ENCODE peak calls at places on chromosomes 7 and 10, in nine cellular contexts. V is mammary epithelial cell; C is hepatocyte; Y is CD4-positive, CD25-positive, alpha-beta regulatory T cell; M is cardiac muscle cell; Z is breast epithelium; K is heart right ventricle; L is upper lobe of left lung; A is stomach. Q is an unnamed sample.
A peak's percentile ranks its signal among the peaks of the same experiment; 100 is the strongest.

GRCh38 chr7:3559178-3559765 is 258.2 kb downstream of the SDK1 start:
- DNase-seq in C (peak; percentile 81), Z (no peak), A (no peak), M (peak; percentile 91), V (peak; percentile 83), K (no peak), L (no peak), Y (no peak), Q (peak; percentile 15)

GRCh38 chr10:122894261-122894944 is 15.0 kb upstream of the FAM24B start:
- DNase-seq in M (no peak), K (no peak), V (no peak), A (no peak), Z (no peak), L (no peak), C (no peak), Y (no peak), Q (no peak)

GRCh38 chr10:90319188-90319914 is 538.5 kb downstream of the HTR7 start:
- DNase-seq in Z (no peak), C (peak; percentile 78), K (no peak), M (peak; percentile 81), A (no peak), L (no peak), V (peak; percentile 90), Y (no peak), Q (no peak)

GRCh38 chr10:26821699-26822542 is 38.8 kb downstream of the ABI1 start:
- DNase-seq in L (no peak), K (no peak), A (no peak), Z (no peak), Y (no peak), C (no peak), V (no peak), M (no peak), Q (no peak)

GRCh38 chr7:123747620-123748141 is 1.1 kb downstream of the WASL start:
- DNase-seq in K (peak; percentile 26), M (peak; percentile 87), Z (peak; percentile 65), A (peak; percentile 62), Y (no peak), C (peak; percentile 77), V (peak; percentile 83), L (no peak), Q (peak; percentile 62)

GRCh38 chr10:68832596-68832995 is 5.3 kb downstream of the STOX1 start:
- DNase-seq in M (no peak), Y (no peak), L (no peak), A (no peak), Z (no peak), C (no peak), V (no peak), K (no peak), Q (no peak)

GRCh38 chr7:158532093-158532627 is 55.5 kb downstream of the PTPRN2 start:
- DNase-seq in A (no peak), V (no peak), M (no peak), K (no peak), Y (no peak), L (no peak), Z (no peak), C (no peak), Q (no peak)

GRCh38 chr10:69802424-69803161 is 887 bp downstream of the COL13A1 start:
- DNase-seq in V (peak; percentile 53), C (peak; percentile 59), Z (no peak), K (peak; percentile 57), A (no peak), L (peak; percentile 88), Y (no peak), M (peak; percentile 58), Q (no peak)

GRCh38 chr10:104281694-104282093 is 12.7 kb downstream of the GSTO2 start:
- DNase-seq in K (no peak), V (no peak), L (no peak), Z (no peak), M (no peak), Y (no peak), A (no peak), C (no peak), Q (no peak)

GRCh38 chr7:2037805-2038635 is 194.7 kb downstream of the MAD1L1 start:
- DNase-seq in V (no peak), K (peak; percentile 50), M (peak; percentile 85), Y (peak; percentile 39), L (no peak), A (peak; percentile 73), Z (no peak), C (no peak), Q (no peak)

GRCh38 chr7:94396606-94397005 is 1.9 kb downstream of the COL1A2 start:
- DNase-seq in L (no peak), M (peak; percentile 76), K (no peak), A (no peak), V (no peak), Y (no peak), Z (no peak), C (no peak), Q (no peak)

GRCh38 chr10:23525406-23525805 is 86.5 kb downstream of the OTUD1 start:
- DNase-seq in K (no peak), Y (peak; percentile 21), A (no peak), C (peak; percentile 11), V (peak; percentile 14), Z (no peak), L (no peak), M (peak; percentile 49), Q (no peak)

GRCh38 chr7:46089281-46089680 is 168.2 kb upstream of the IGFBP3 start:
- DNase-seq in M (peak; percentile 54), A (no peak), Z (no peak), Y (no peak), L (no peak), K (no peak), C (no peak), V (no peak), Q (no peak)

GRCh38 chr7:120293027-120293426 is 20.1 kb downstream of the KCND2 start:
- DNase-seq in V (no peak), L (no peak), A (no peak), Y (no peak), M (no peak), K (no peak), Z (no peak), C (no peak), Q (no peak)

GRCh38 chr7:26675143-26675887 is 189.1 kb downstream of the SKAP2 start:
- DNase-seq in M (no peak), Z (no peak), K (no peak), V (peak; percentile 77), Y (no peak), C (no peak), L (no peak), A (no peak), Q (no peak)

GRCh38 chr7:135100856-135101255 is 47.0 kb upstream of the TMEM140 start:
- DNase-seq in V (peak; percentile 17), Z (no peak), Y (no peak), C (no peak), L (no peak), A (no peak), K (no peak), M (no peak), Q (no peak)

GRCh38 chr10:130418731-130419130 is 282.5 kb downstream of the GLRX3 start:
- DNase-seq in A (no peak), L (no peak), Y (no peak), V (no peak), Z (no peak), K (no peak), C (no peak), M (no peak), Q (no peak)

GRCh38 chr10:71656220-71656619 is 63.4 kb downstream of the C10orf105 start:
- DNase-seq in V (no peak), L (no peak), K (no peak), A (no peak), C (no peak), M (no peak), Y (no peak), Z (no peak), Q (no peak)

GRCh38 chr7:31948041-31948440 is 122.2 kb downstream of the PDE1C start:
- DNase-seq in L (no peak), V (peak; percentile 93), M (peak; percentile 63), K (no peak), C (peak; percentile 70), Y (no peak), A (no peak), Z (no peak), Q (no peak)

GRCh38 chr7:47786557-47787248 is 161.6 kb downstream of the PKD1L1 start:
- DNase-seq in K (peak; percentile 21), L (no peak), Z (peak; percentile 63), C (peak; percentile 89), A (no peak), Y (no peak), M (peak; percentile 99), V (peak; percentile 99), Q (peak; percentile 11)

GRCh38 chr10:131924982-131925649 is 24.3 kb downstream of the PPP2R2D start:
- DNase-seq in L (no peak), C (no peak), M (no peak), K (no peak), V (no peak), Z (no peak), Y (no peak), A (no peak), Q (no peak)

GRCh38 chr7:6090738-6091505 is 59.7 kb downstream of the ANKRD61 start:
- DNase-seq in C (no peak), K (no peak), M (no peak), V (no peak), A (no peak), L (no peak), Z (no peak), Y (no peak), Q (no peak)
- H3K27me3 ChIP-seq in C (no peaks in the 10 kb centered on the region), K (no peaks in the 10 kb centered on the region), M (peaks cover 18% of the 10 kb centered on the region), V (no peaks in the 10 kb centered on the region), A (no peaks in the 10 kb centered on the region), L (no peaks in the 10 kb centered on the region), Z (no peaks in the 10 kb centered on the region), Y (no peaks in the 10 kb centered on the region), Q (no peaks in the 10 kb centered on the region)

DNA sequence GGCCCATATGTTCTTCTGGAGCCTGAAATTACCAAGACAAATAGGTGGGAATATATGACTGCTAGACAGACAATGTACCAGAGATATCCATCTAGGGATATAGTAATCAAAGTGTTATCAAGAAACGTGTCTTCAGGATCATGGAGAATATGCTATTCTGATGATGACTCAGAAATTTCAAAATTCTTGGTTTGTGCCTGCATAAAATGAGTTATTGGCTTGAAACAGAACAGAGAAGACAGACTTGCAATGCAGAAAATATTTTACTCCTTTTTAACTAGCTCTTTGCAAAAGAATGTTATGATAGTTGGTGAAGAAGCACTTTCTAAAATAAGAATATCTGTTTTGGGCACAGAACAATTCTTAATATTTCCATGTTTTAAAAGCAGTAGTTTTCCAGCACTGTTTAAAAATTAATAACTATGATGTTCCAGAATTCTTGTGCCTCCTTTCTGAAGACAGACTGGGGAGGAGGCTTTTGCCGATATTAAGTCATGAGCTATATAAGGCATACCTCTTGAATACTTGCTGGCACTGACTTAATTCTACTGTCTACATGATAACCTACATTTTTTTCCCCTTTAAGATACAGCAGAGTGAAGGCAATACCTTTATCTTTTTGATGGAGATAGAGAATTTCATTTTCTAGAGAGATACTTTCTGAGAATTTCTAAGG is 34.4 kb upstream of the CABCOCO1 start:
- DNase-seq in K (no peak), Y (no peak), A (no peak), L (no peak), C (no peak), Z (no peak), M (peak; percentile 62), V (peak; percentile 24), Q (no peak)
- H3K4me1 ChIP-seq in K (no peaks in the 10 kb centered on the region), Y (no peaks in the 10 kb centered on the region), A (no peaks in the 10 kb centered on the region), L (peaks cover 3% of the 10 kb centered on the region), C (peaks cover 5% of the 10 kb centered on the region), Z (no peaks in the 10 kb centered on the region), M (peaks cover 7% of the 10 kb centered on the region), V (peaks cover 12% of the 10 kb centered on the region), Q (peaks cover 5% of the 10 kb centered on the region)

GRCh38 chr7:29003703-29004102 is 45.6 kb upstream of the TRIL start:
- DNase-seq in L (no peak), A (no peak), M (no peak), C (no peak), K (no peak), Y (no peak), Z (no peak), V (no peak), Q (no peak)
- H3K27me3 ChIP-seq in L (no peaks in the 10 kb centered on the region), A (no peaks in the 10 kb centered on the region), M (no peaks in the 10 kb centered on the region), C (no peaks in the 10 kb centered on the region), K (no peaks in the 10 kb centered on the region), Y (no peaks in the 10 kb centered on the region), Z (no peaks in the 10 kb centered on the region), V (no peaks in the 10 kb centered on the region), Q (no peaks in the 10 kb centered on the region)

GRCh38 chr7:85039196-85039923 is 147.5 kb downstream of the SEMA3D start:
- DNase-seq in Y (no peak), A (no peak), Z (no peak), L (no peak), K (no peak), V (no peak), C (no peak), M (no peak), Q (no peak)
- H3K4me1 ChIP-seq in Y (no peaks in the 10 kb centered on the region), A (no peaks in the 10 kb centered on the region), Z (no peaks in the 10 kb centered on the region), L (no peaks in the 10 kb centered on the region), K (no peaks in the 10 kb centered on the region), V (no peaks in the 10 kb centered on the region), C (no peaks in the 10 kb centered on the region), M (no peaks in the 10 kb centered on the region), Q (no peaks in the 10 kb centered on the region)

Q was measured in gastrocnemius medialis.